ENCODE peak calls at places on chromosome 10, in nine cellular contexts. B is activated CD4-positive, CD25-positive, alpha-beta regulatory T cell treated with anti-CD3 and anti-CD28 coated beads, Interleukin-2, amount 50 U/mL, for 72 hours; D is H7; V is aorta; O is uterus; Q is pancreas; H is ELR; Z is EH; N is NCI-H1092 treated with DMSO at 0.1 percent for 48 hours. Y is an unnamed sample.

GRCh38 chr10:86172296-86172695 is 194.3 kb downstream of the GRID1 start:
- DNase-seq in B (no peak), D (no peak), V (no peak), O (no peak), Q (no peak), H (no peak), Z (no peak), N (no peak), Y (no peak)

GRCh38 chr10:59106441-59106840 is 70.0 kb upstream of the PHYHIPL start:
- DNase-seq in B (no peak), D (no peak), V (no peak), O (no peak), Q (no peak), H (no peak), Z (no peak), N (no peak), Y (no peak)

GRCh38 chr10:60490013-60490412 is 100.3 kb upstream of the ANK3 start:
- DNase-seq in B (no peak), D (no peak), V (no peak), O (no peak), Q (no peak), H (no peak), Z (peak), N (no peak), Y (no peak)

GRCh38 chr10:96047004-96047649 is 3.7 kb downstream of the CCNJ start:
- DNase-seq in B (no peak), D (no peak), V (no peak), O (no peak), Q (no peak), H (peak), Z (no peak), N (no peak), Y (peak)

GRCh38 chr10:113002449-113002777 is 52.4 kb downstream of the TCF7L2 start:
- DNase-seq in B (no peak), D (no peak), V (no peak), O (no peak), Q (no peak), H (no peak), Z (no peak), N (no peak), Y (no peak)

GRCh38 chr10:6195891-6196290 is 6.8 kb upstream of the PFKFB3 start:
- DNase-seq in B (no peak), D (no peak), V (no peak), O (peak), Q (no peak), H (no peak), Z (no peak), N (no peak), Y (no peak)

GRCh38 chr10:100983868-100984669 is 3.2 kb downstream of the MRPL43 start:
- DNase-seq in B (peak), D (no peak), V (peak), O (peak), Q (peak), H (no peak), Z (no peak), N (no peak), Y (no peak)

GRCh38 chr10:82961864-82962263 is 1086.9 kb downstream of the NRG3 start:
- DNase-seq in B (no peak), D (no peak), V (no peak), O (no peak), Q (no peak), H (no peak), Z (no peak), N (no peak), Y (no peak)

GRCh38 chr10:116684781-116685180 is 57.6 kb downstream of the HSPA12A start:
- DNase-seq in B (no peak), D (no peak), V (no peak), O (no peak), Q (no peak), H (no peak), Z (no peak), N (no peak), Y (no peak)

GRCh38 chr10:73439055-73439454 is 5.7 kb upstream of the MSS51 start:
- DNase-seq in B (no peak), D (no peak), V (no peak), O (no peak), Q (no peak), H (peak), Z (peak), N (no peak), Y (no peak)

GRCh38 chr10:89502556-89502955 is 32.8 kb downstream of the SLC16A12 start:
- DNase-seq in B (no peak), D (no peak), V (no peak), O (no peak), Q (no peak), H (peak), Z (peak), N (no peak), Y (no peak)

GRCh38 chr10:68666280-68666760 is 54.7 kb upstream of the CCAR1 start:
- DNase-seq in B (no peak), D (no peak), V (no peak), O (no peak), Q (no peak), H (peak), Z (peak), N (no peak), Y (no peak)

GRCh38 chr10:126917975-126918908 is 13.0 kb downstream of the DOCK1 start:
- DNase-seq in B (no peak), D (no peak), V (no peak), O (no peak), Q (no peak), H (no peak), Z (no peak), N (peak), Y (no peak)

GRCh38 chr10:113473851-113474250 is 79.0 kb upstream of the HABP2 start:
- DNase-seq in B (no peak), D (no peak), V (no peak), O (no peak), Q (no peak), H (peak), Z (peak), N (no peak), Y (peak)

GRCh38 chr10:76311752-76312699 is 880.6 kb downstream of the LRMDA start:
- DNase-seq in B (no peak), D (peak), V (no peak), O (no peak), Q (no peak), H (peak), Z (peak), N (peak), Y (peak)

GRCh38 chr10:128451879-128452278 is 325.7 kb upstream of the MKI67 start:
- DNase-seq in B (no peak), D (no peak), V (no peak), O (no peak), Q (no peak), H (no peak), Z (no peak), N (no peak), Y (no peak)

GRCh38 chr10:46524471-46525176 is 31.8 kb downstream of the GPRIN2 start:
- DNase-seq in B (peak), D (peak), V (peak), O (peak), Q (peak), H (peak), Z (peak), N (no peak), Y (no peak)

GRCh38 chr10:62560207-62560819 is 186.1 kb downstream of the ZNF365 start:
- DNase-seq in B (no peak), D (no peak), V (no peak), O (peak), Q (no peak), H (peak), Z (peak), N (no peak), Y (no peak)

GRCh38 chr10:92689663-92690210 is at the start of gene HHEX:
- DNase-seq in B (no peak), D (peak), V (peak), O (no peak), Q (peak), H (peak), Z (peak), N (peak), Y (peak)

Y was measured in NB4.